ENCODE peak calls at places on chromosomes 4 and X, in six cellular contexts. P is BE2C; R is colonic mucosa; Z is CD8-positive, alpha-beta T cell; U is ovary; L is left lung. K is an unnamed sample.

GRCh38 chr4:68271851-68272756 is 26.6 kb upstream of the TMPRSS11B start:
- DNase-seq in R (no peak), L (no peak), U (no peak), Z (no peak), P (no peak), K (no peak)

GRCh38 chr4:140131663-140132229 is 22.2 kb downstream of the MAML3 start:
- DNase-seq in P (no peak), L (no peak), R (no peak), U (no peak), Z (no peak), K (no peak)

GRCh38 chrX:48826135-48826875 is at the start of gene ERAS:
- DNase-seq in U (peak; percentile 23), Z (no peak), P (no peak), L (no peak), R (no peak), K (no peak)

GRCh38 chrX:152941328-152942111 is 43.7 kb downstream of the ZNF185 start:
- DNase-seq in R (peak; percentile 90), P (peak; percentile 89), L (peak; percentile 96), Z (peak; percentile 77), U (peak; percentile 93), K (peak; percentile 91)

GRCh38 chr4:180091710-180092109 is 2151.5 kb upstream of the TENM3 start:
- DNase-seq in P (no peak), U (no peak), R (no peak), L (no peak), Z (no peak), K (no peak)

GRCh38 chr4:112449708-112450107 is 66.3 kb downstream of the NEUROG2 start:
- DNase-seq in R (no peak), Z (no peak), U (no peak), L (peak; percentile 41), P (no peak), K (no peak)

GRCh38 chrX:69145714-69146113 is 19.5 kb downstream of the PJA1 start:
- DNase-seq in P (no peak), R (no peak), U (no peak), Z (no peak), L (no peak), K (no peak)

GRCh38 chr4:169270810-169271691 is at the start of gene SH3RF1:
- DNase-seq in R (peak; percentile 89), Z (no peak), U (peak; percentile 93), L (peak; percentile 94), P (peak; percentile 88), K (peak; percentile 87)

GRCh38 chrX:45524296-45524695 is 323.6 kb upstream of the DIPK2B start:
- DNase-seq in P (no peak), L (no peak), Z (no peak), R (no peak), U (no peak), K (no peak)

GRCh38 chr4:109560687-109561452 is 824 bp downstream of the MCUB start:
- DNase-seq in P (peak; percentile 14), Z (no peak), R (peak; percentile 48), L (peak; percentile 85), U (no peak), K (peak; percentile 74)

GRCh38 chrX:150455220-150455618 is 92.1 kb downstream of the MAMLD1 start:
- DNase-seq in P (no peak), U (no peak), Z (no peak), L (no peak), R (no peak), K (no peak)

GRCh38 chrX:41337140-41337539 is 3.2 kb downstream of the DDX3X start:
- DNase-seq in R (no peak), U (no peak), P (no peak), Z (no peak), L (no peak), K (no peak)

GRCh38 chrX:25083661-25084060 is 67.9 kb upstream of the ARX start:
- DNase-seq in U (no peak), L (no peak), P (no peak), R (no peak), Z (no peak), K (no peak)

GRCh38 chrX:106874075-106874474 is 29.1 kb downstream of the RIPPLY1 start:
- DNase-seq in P (no peak), Z (no peak), R (no peak), U (no peak), L (no peak), K (no peak)
- TF ChIP-seq CTCF in P (peak; percentile 29), Z (peak; percentile 64), R (peak; percentile 54), U (no peak), L (peak; percentile 50), K (peak; percentile 36)

DNA sequence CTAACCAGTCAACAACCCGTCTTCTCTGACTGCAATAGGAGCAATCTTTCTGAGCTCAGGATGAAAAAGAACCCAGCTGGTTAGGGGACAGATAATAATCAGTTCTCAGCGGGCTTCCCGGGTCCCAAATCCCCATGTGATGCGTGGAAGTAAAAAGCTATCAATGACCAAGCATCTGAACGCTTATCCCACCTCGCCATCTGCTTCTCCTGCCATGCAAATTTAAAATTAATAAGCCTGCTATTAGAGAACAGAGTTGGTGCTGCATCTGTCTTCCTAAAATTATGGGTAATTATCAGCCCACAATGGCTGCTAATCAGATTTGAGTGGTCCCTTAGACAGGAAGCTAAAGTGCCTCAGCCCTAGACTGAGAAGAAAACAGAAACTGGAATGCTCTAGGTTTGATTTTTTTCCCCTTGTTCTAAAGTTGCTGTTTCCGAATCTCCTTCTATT is 37.5 kb downstream of the AFAP1 start:
- DNase-seq in R (no peak), Z (no peak), U (no peak), P (peak; percentile 74), L (no peak), K (no peak)
- H3K4me1 ChIP-seq in R (no peaks in the 10 kb centered on the region), Z (no peaks in the 10 kb centered on the region), U (peaks cover 14% of the 10 kb centered on the region), P (peaks cover 72% of the 10 kb centered on the region), L (peaks cover 9% of the 10 kb centered on the region), K (peaks cover 62% of the 10 kb centered on the region)

GRCh38 chrX:19381326-19381725 is 37.6 kb downstream of the PDHA1 start:
- DNase-seq in L (no peak), Z (no peak), U (no peak), P (no peak), R (no peak), K (no peak)

GRCh38 chrX:19377799-19378198 is 34.1 kb downstream of the PDHA1 start:
- DNase-seq in Z (no peak), R (no peak), L (no peak), P (no peak), U (no peak), K (no peak)

GRCh38 chrX:19388064-19388679 is 44.4 kb downstream of the PDHA1 start:
- DNase-seq in R (no peak), U (no peak), Z (no peak), P (no peak), L (no peak), K (no peak)

GRCh38 chrX:19386679-19387078 is 43.0 kb downstream of the PDHA1 start:
- DNase-seq in L (no peak), P (no peak), Z (no peak), U (no peak), R (no peak), K (peak; percentile 40)

GRCh38 chrX:19382500-19383145 is 38.9 kb downstream of the PDHA1 start:
- DNase-seq in Z (peak; percentile 7), P (peak; percentile 72), R (peak; percentile 63), L (peak; percentile 76), U (peak; percentile 41), K (peak; percentile 58)
- TF ChIP-seq CTCF in Z (peak; percentile 35), P (peak; percentile 77), R (peak; percentile 40), L (peak; percentile 32), U (no peak), K (peak; percentile 65)

GRCh38 chr4:185915271-185915670 is 103.3 kb upstream of the SORBS2 start:
- DNase-seq in Z (no peak), U (no peak), R (no peak), P (no peak), L (no peak), K (no peak)
- H3K4me1 ChIP-seq in Z (no peaks in the 10 kb centered on the region), U (no peaks in the 10 kb centered on the region), R (no peaks in the 10 kb centered on the region), P (peaks cover 33% of the 10 kb centered on the region), L (no peaks in the 10 kb centered on the region), K (no peaks in the 10 kb centered on the region)

GRCh38 chr4:123856689-123857545 is 460.3 kb downstream of the SPRY1 start:
- DNase-seq in Z (no peak), L (no peak), P (no peak), U (peak; percentile 53), R (peak; percentile 48), K (peak; percentile 77)
- TF ChIP-seq CTCF in Z (no peak), L (no peak), P (no peak), U (no peak), R (no peak), K (no peak)

DNA sequence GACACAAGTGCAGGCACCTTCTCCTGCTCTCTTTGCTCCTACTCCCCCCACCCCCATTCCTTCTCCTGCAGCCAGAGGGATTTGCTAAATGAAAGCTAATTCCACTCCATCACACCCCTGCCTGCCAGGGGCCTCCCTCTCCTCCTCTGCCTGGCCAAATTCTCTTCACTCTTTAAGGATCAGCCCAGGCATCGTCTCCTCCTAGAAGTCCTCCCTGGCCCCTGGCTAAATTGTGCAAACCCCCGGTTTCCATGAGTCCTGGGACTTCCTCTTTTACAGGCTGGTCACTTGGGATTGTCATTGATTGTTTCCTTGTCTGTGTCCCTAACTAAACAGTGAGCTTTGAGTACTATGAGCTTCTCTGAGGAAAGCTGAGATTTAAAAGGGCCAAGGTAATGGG is 8.7 kb upstream of the ABLIM2 start:
- DNase-seq in Z (no peak), L (no peak), U (no peak), P (no peak), R (no peak), K (no peak)
- H3K4me1 ChIP-seq in Z (no peaks in the 10 kb centered on the region), L (peaks cover 3% of the 10 kb centered on the region), U (no peaks in the 10 kb centered on the region), P (no peaks in the 10 kb centered on the region), R (no peaks in the 10 kb centered on the region), K (no peaks in the 10 kb centered on the region)

GRCh38 chrX:54481751-54482150 is 14.3 kb downstream of the FGD1 start:
- DNase-seq in U (no peak), P (peak; percentile 16), L (no peak), R (no peak), Z (no peak), K (no peak)
- TF ChIP-seq CTCF in U (no peak), P (peak; percentile 44), L (no peak), R (no peak), Z (no peak), K (no peak)

GRCh38 chrX:74291577-74291963 is 12.4 kb upstream of the ZCCHC13 start:
- DNase-seq in L (no peak), R (no peak), Z (no peak), P (no peak), U (no peak), K (no peak)

GRCh38 chrX:74291964-74292891 is 11.8 kb upstream of the ZCCHC13 start:
- DNase-seq in P (peak; percentile 86), U (peak; percentile 87), R (peak; percentile 89), L (peak; percentile 92), Z (peak; percentile 61), K (peak; percentile 94)

GRCh38 chrX:74284391-74284952 is 19.5 kb upstream of the ZCCHC13 start:
- DNase-seq in R (no peak), U (no peak), Z (no peak), L (no peak), P (no peak), K (no peak)

GRCh38 chrX:74286950-74287349 is 17.0 kb upstream of the ZCCHC13 start:
- DNase-seq in R (no peak), P (no peak), U (no peak), L (no peak), Z (no peak), K (no peak)
- H3K4me1 ChIP-seq in R (no peaks in the 10 kb centered on the region), P (no peaks in the 10 kb centered on the region), U (peaks cover 4% of the 10 kb centered on the region), L (no peaks in the 10 kb centered on the region), Z (peaks cover 7% of the 10 kb centered on the region), K (peaks cover 21% of the 10 kb centered on the region)

K was measured in right atrium auricular region.